ENCODE peak calls at places on chromosomes 3 and 15, in seven cellular contexts. O is heart left ventricle, U is spleen, Z is astrocyte, I is sigmoid colon, E is nephron progenitor cell, B is AG09309. H is an unnamed sample.

GRCh38 chr3:127158614-127159221 is 34.2 kb upstream of the PRR23E start:
- DNase-seq in O (peak; percentile 29), U (no peak), Z (no peak), I (no peak), E (peak; percentile 89), B (no peak), H (no peak)

GRCh38 chr15:87572381-87572780 is 684.2 kb downstream of the NTRK3 start:
- DNase-seq in O (no peak), U (no peak), Z (peak; percentile 15), I (no peak), E (no peak), B (no peak), H (no peak)

GRCh38 chr3:160757624-160758106 is 1.6 kb downstream of the PPM1L start:
- DNase-seq in O (no peak), U (no peak), Z (no peak), I (no peak), E (no peak), B (no peak), H (no peak)

GRCh38 chr3:45509038-45509767 is 85.3 kb upstream of the LIMD1 start:
- DNase-seq in O (no peak), U (no peak), Z (peak; percentile 99), I (no peak), E (no peak), B (peak; percentile 91), H (no peak)

GRCh38 chr3:181362378-181362777 is 349.3 kb upstream of the SOX2 start:
- DNase-seq in O (no peak), U (no peak), Z (peak; percentile 56), I (no peak), E (no peak), B (no peak), H (no peak)

GRCh38 chr15:98805434-98806274 is 157.3 kb downstream of the IGF1R start:
- DNase-seq in O (no peak), U (no peak), Z (no peak), I (no peak), E (no peak), B (no peak), H (no peak)

GRCh38 chr3:48155122-48155521 is 33.1 kb downstream of the CDC25A start:
- DNase-seq in O (no peak), U (no peak), Z (peak; percentile 79), I (no peak), E (no peak), B (peak; percentile 55), H (no peak)

GRCh38 chr3:108125550-108126071 is 34.8 kb upstream of the CD47 start:
- DNase-seq in O (no peak), U (peak; percentile 89), Z (no peak), I (no peak), E (no peak), B (no peak), H (peak; percentile 70)

GRCh38 chr3:131794766-131795381 is 239.9 kb downstream of the CPNE4 start:
- DNase-seq in O (no peak), U (no peak), Z (peak; percentile 34), I (no peak), E (peak; percentile 37), B (peak; percentile 31), H (no peak)

GRCh38 chr15:94230886-94231727 is at the start of gene MCTP2:
- DNase-seq in O (peak; percentile 70), U (peak; percentile 99), Z (peak; percentile 37), I (peak; percentile 78), E (peak; percentile 78), B (peak; percentile 62), H (peak; percentile 75)

GRCh38 chr3:24196526-24196925 is 251.4 kb downstream of the NR1D2 start:
- DNase-seq in O (no peak), U (no peak), Z (peak; percentile 80), I (no peak), E (no peak), B (peak; percentile 48), H (no peak)

GRCh38 chr3:76487446-76487845 is 552.5 kb upstream of the ROBO2 start:
- DNase-seq in O (no peak), U (no peak), Z (no peak), I (no peak), E (no peak), B (no peak), H (no peak)

GRCh38 chr15:31272558-31273257 is 53.9 kb upstream of the KLF13 start:
- DNase-seq in O (no peak), U (no peak), Z (no peak), I (peak; percentile 44), E (no peak), B (no peak), H (no peak)

GRCh38 chr15:66076591-66077319 is 176.8 kb downstream of the MEGF11 start:
- DNase-seq in O (no peak), U (no peak), Z (no peak), I (peak; percentile 53), E (no peak), B (no peak), H (no peak)

GRCh38 chr3:69370156-69370944 is 15.5 kb downstream of the FRMD4B start:
- DNase-seq in O (peak; percentile 90), U (peak; percentile 95), Z (no peak), I (peak; percentile 84), E (no peak), B (no peak), H (no peak)

GRCh38 chr15:40008061-40008460 is 30.9 kb downstream of the SRP14 start:
- DNase-seq in O (no peak), U (no peak), Z (peak; percentile 69), I (no peak), E (no peak), B (peak; percentile 16), H (no peak)

GRCh38 chr3:124559650-124560405 is 170.4 kb upstream of the UMPS start:
- DNase-seq in O (peak; percentile 50), U (no peak), Z (peak; percentile 65), I (peak; percentile 75), E (peak; percentile 77), B (peak; percentile 40), H (peak; percentile 54)

GRCh38 chr3:61561374-61562041 is at the start of gene PTPRG:
- DNase-seq in O (peak; percentile 91), U (peak; percentile 79), Z (peak; percentile 94), I (peak; percentile 97), E (peak; percentile 83), B (peak; percentile 80), H (no peak)

GRCh38 chr15:42141795-42142667 is 14.4 kb downstream of the PLA2G4F start:
- DNase-seq in O (no peak), U (peak; percentile 31), Z (no peak), I (peak; percentile 53), E (no peak), B (no peak), H (peak; percentile 27)
- TF ChIP-seq CTCF in O (no peak), U (no peak), Z (no peak), I (no peak), E (no peak), B (no peak), H (no peak)

GRCh38 chr3:193314161-193314560 is 64.4 kb downstream of the ATP13A5 start:
- DNase-seq in O (no peak), U (no peak), Z (no peak), I (no peak), E (no peak), B (no peak), H (no peak)
- TF ChIP-seq CTCF in O (no peak), U (no peak), Z (peak; percentile 8), I (no peak), E (peak; percentile 8), B (no peak), H (no peak)

DNA sequence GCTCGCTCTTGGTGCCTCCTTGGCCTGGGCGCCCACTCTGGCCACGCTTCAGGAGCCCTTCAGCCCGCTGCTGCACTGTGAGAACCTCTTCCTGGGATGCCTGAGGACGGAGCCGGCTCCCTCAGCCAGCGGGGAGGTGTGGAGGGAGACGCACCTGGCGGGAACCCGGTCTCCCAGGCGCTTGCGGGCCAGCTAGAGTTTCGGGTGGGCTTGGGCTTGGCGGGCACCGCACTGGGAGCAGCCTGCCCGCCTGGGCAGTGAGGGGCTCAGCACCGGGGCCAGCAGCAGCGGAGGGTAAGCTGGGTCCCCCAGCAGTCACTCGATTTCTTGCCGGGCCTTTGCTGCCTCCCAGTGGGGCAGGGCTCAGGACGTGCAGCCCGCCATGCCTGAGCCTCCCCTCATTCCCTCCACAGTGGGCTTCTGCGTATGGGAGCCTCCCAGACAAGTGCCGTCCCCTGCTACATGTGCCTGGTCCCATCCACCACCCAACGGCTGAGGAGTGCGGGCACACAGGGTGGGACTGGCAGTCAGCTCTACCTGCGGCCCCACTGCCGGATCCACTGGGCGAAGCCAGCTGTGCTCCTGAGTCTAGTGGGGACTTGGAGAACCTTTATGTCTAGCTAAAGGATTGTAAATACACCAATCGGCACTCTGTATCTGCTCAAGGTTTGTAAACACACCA is 708.7 kb downstream of the VGLL3 start:
- DNase-seq in O (no peak), U (peak; percentile 71), Z (no peak), I (no peak), E (no peak), B (no peak), H (no peak)
- TF ChIP-seq CTCF in O (no peak), U (no peak), Z (no peak), I (no peak), E (no peak), B (no peak), H (no peak)

GRCh38 chr3:113132571-113132996 is 78.8 kb upstream of the BOC start:
- DNase-seq in O (no peak), U (no peak), Z (peak; percentile 94), I (no peak), E (no peak), B (peak; percentile 50), H (no peak)

GRCh38 chr3:113136529-113136928 is 74.8 kb upstream of the BOC start:
- DNase-seq in O (no peak), U (no peak), Z (no peak), I (no peak), E (no peak), B (no peak), H (no peak)

GRCh38 chr3:113140876-113141275 is 70.5 kb upstream of the BOC start:
- DNase-seq in O (no peak), U (no peak), Z (peak; percentile 58), I (no peak), E (no peak), B (no peak), H (no peak)

GRCh38 chr3:113138839-113139743 is 72.3 kb upstream of the BOC start:
- DNase-seq in O (no peak), U (no peak), Z (no peak), I (no peak), E (no peak), B (no peak), H (no peak)

GRCh38 chr3:113136071-113136470 is 75.3 kb upstream of the BOC start:
- DNase-seq in O (no peak), U (no peak), Z (no peak), I (no peak), E (no peak), B (no peak), H (no peak)
- TF ChIP-seq CTCF in O (peak; percentile 70), U (peak; percentile 45), Z (peak; percentile 39), I (peak; percentile 58), E (peak; percentile 17), B (peak; percentile 47), H (no peak)

GRCh38 chr3:171183042-171183441 is 156.5 kb upstream of the SLC2A2 start:
- DNase-seq in O (no peak), U (no peak), Z (no peak), I (no peak), E (no peak), B (no peak), H (no peak)
- TF ChIP-seq CTCF in O (no peak), U (no peak), Z (peak; percentile 11), I (no peak), E (no peak), B (peak; percentile 30), H (no peak)

GRCh38 chr15:70262591-70263274 is 165.0 kb upstream of the TLE3 start:
- DNase-seq in O (peak; percentile 25), U (peak; percentile 76), Z (no peak), I (no peak), E (no peak), B (no peak), H (no peak)
- TF ChIP-seq CTCF in O (no peak), U (no peak), Z (no peak), I (no peak), E (no peak), B (no peak), H (no peak)